ENCODE peak calls at places on chromosome 1, in four cellular contexts. J is fibroblast of lung, Z is ovary, K is left ventricle myocardium inferior. X is an unnamed sample.
A peak's percentile ranks its signal among the peaks of the same experiment; 100 is the strongest.

GRCh38 chr1:98292994-98293393 is 368.5 kb upstream of the SNX7 start:
- DNase-seq in J (no peak), Z (no peak), K (no peak), X (no peak)

GRCh38 chr1:203327684-203328457 is 22.6 kb downstream of the BTG2 start:
- DNase-seq in J (peak; percentile 64), Z (peak; percentile 77), K (peak; percentile 63), X (no peak)

GRCh38 chr1:222061711-222062359 is 319.9 kb upstream of the DUSP10 start:
- DNase-seq in J (no peak), Z (no peak), K (no peak), X (no peak)

GRCh38 chr1:118988186-118989005 is at the start of gene TBX15:
- DNase-seq in J (no peak), Z (no peak), K (no peak), X (peak; percentile 80)

GRCh38 chr1:186849824-186850223 is 21.1 kb downstream of the PLA2G4A start:
- DNase-seq in J (peak; percentile 2), Z (no peak), K (no peak), X (no peak)

GRCh38 chr1:83626603-83627002 is 372.3 kb downstream of the TTLL7 start:
- DNase-seq in J (no peak), Z (no peak), K (no peak), X (no peak)

GRCh38 chr1:25893072-25893604 is 13.1 kb downstream of the STMN1 start:
- DNase-seq in J (no peak), Z (no peak), K (no peak), X (no peak)

GRCh38 chr1:27382950-27383627 is at the start of gene CD164L2:
- DNase-seq in J (no peak), Z (no peak), K (no peak), X (no peak)

GRCh38 chr1:110370827-110371226 is 20.0 kb downstream of the SLC16A4 start:
- DNase-seq in J (peak; percentile 54), Z (no peak), K (no peak), X (no peak)

DNA sequence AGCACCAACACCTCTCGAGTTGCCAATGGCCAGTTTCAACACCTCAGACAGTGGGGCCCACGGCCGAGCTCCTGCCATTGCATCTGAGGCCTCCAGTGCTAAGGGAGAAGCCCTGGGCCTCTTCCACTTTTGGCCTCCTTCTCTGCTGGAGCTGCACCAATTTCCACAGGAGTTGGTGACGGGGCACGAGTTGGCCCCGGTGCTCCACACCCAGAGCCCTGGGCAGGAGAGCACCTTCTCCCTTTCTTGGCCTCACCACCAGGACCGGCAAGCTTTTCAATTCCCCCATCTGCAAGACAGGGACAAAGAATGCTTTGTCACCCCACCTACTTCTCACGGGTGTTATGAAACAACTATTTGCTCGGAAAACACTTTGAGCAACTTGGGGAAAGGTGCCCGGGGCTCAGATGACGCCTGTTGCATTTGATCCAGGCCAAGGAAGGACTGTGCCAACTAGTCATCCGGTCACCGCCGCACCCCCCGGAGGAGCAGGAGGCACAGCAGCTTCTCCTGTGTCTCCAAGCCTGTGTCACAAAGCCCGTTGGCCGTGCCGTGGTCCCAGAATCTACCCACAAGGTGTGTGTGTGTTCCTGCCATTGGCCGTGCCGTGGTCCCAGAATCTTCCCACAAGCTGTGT is 55.2 kb downstream of the TOMM20 start:
- DNase-seq in J (no peak), Z (no peak), K (peak; percentile 57), X (peak; percentile 88)
- TF ChIP-seq CTCF in J (no peak), Z (no peak), K (no peak), X (no peak)

GRCh38 chr1:160101037-160101716 is 2.8 kb upstream of the IGSF8 start:
- DNase-seq in J (peak; percentile 58), Z (peak; percentile 84), K (peak; percentile 82), X (peak; percentile 89)
- H3K27ac ChIP-seq in J (no peak overlapping the region), Z (peak overlapping the region; percentile 42), K (peak overlapping the region; percentile 95), X (peak overlapping the region; percentile 93)

GRCh38 chr1:169085911-169086310 is 20.6 kb upstream of the ATP1B1 start:
- DNase-seq in J (no peak), Z (no peak), K (no peak), X (no peak)
- H3K4me1 ChIP-seq in J (no peaks in the 10 kb centered on the region), Z (peaks cover 6% of the 10 kb centered on the region), K (peaks cover 21% of the 10 kb centered on the region), X (no peaks in the 10 kb centered on the region)

GRCh38 chr1:31679091-31679490 is 24.7 kb downstream of the COL16A1 start:
- DNase-seq in J (no peak), Z (no peak), K (no peak), X (no peak)

GRCh38 chr1:31677949-31678348 is 25.9 kb downstream of the COL16A1 start:
- DNase-seq in J (no peak), Z (no peak), K (no peak), X (no peak)

GRCh38 chr1:31678681-31679080 is 25.1 kb downstream of the COL16A1 start:
- DNase-seq in J (no peak), Z (no peak), K (no peak), X (no peak)

GRCh38 chr1:31681421-31681820 is 22.4 kb downstream of the COL16A1 start:
- DNase-seq in J (no peak), Z (no peak), K (no peak), X (no peak)

DNA sequence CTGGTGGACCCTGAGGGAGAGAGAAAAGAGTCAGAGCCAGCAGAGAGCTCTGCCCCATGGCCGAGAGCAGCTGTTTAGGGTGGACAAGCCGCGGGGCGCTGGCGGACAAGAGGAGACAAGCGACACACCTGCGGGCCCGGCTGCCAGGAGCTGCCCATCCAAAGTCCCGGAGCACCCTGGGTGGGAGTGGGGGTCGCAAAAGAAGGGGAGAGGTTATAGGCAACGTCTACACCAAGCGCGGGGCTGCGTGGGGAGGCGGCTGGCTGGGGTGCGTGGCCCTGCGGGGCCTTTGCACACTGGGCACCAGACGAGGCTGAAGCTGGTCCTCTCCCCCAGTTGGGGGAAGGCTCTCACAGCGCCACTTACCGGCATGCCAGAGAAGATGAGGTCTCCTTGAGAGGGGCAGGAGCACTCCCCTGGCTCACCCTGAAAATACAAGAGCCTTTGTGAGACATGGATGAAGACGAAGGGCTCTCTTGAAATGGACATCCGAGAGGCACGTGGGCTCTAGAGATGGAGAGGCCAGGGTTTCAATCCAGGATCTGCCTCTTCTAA is 24.1 kb downstream of the COL16A1 start:
- DNase-seq in J (no peak), Z (no peak), K (no peak), X (no peak)
- TF ChIP-seq CTCF in J (no peak), Z (no peak), K (no peak), X (no peak)

X was measured in psoas muscle.